ENCODE peak calls at places on chromosomes 1 and 21, in five cellular contexts. C is lung; V is PC-3; X is effector CD4-positive, alpha-beta T cell; A is IMR-90. Q is an unnamed sample.

GRCh38 chr1:184755226-184756065 is 788 bp upstream of the EDEM3 start:
- DNase-seq in C (no peak), V (peak; percentile 57), X (peak; percentile 22), A (no peak), Q (peak; percentile 52)

GRCh38 chr1:97271906-97272788 is 550.6 kb downstream of the PTBP2 start:
- DNase-seq in C (no peak), V (peak; percentile 28), X (no peak), A (no peak), Q (peak; percentile 18)

GRCh38 chr1:9822897-9823692 is 670 bp downstream of the CLSTN1 start:
- DNase-seq in C (no peak), V (peak; percentile 31), X (peak; percentile 8), A (peak; percentile 15), Q (no peak)

GRCh38 chr1:94686882-94687281 is 133.3 kb upstream of the SLC44A3 start:
- DNase-seq in C (no peak), V (no peak), X (no peak), A (no peak), Q (no peak)

GRCh38 chr21:37005548-37006242 is 807 bp upstream of the RIPPLY3 start:
- DNase-seq in C (no peak), V (no peak), X (no peak), A (no peak), Q (no peak)

GRCh38 chr1:1305300-1306069 is 2.2 kb downstream of the ACAP3 start:
- DNase-seq in C (peak; percentile 69), V (peak; percentile 80), X (peak; percentile 54), A (peak; percentile 71), Q (peak; percentile 83)

GRCh38 chr1:154773551-154773950 is 96.5 kb downstream of the KCNN3 start:
- DNase-seq in C (no peak), V (no peak), X (no peak), A (no peak), Q (no peak)

GRCh38 chr1:202349263-202349928 is 897 bp downstream of the PPP1R12B start:
- DNase-seq in C (no peak), V (peak; percentile 2), X (no peak), A (peak; percentile 78), Q (peak; percentile 20)

GRCh38 chr1:25140073-25140797 is 92.1 kb downstream of the SYF2 start:
- DNase-seq in C (peak; percentile 27), V (no peak), X (no peak), A (no peak), Q (peak; percentile 70)

GRCh38 chr1:9294910-9295636 is 2.4 kb downstream of the SPSB1 start:
- DNase-seq in C (no peak), V (peak; percentile 31), X (no peak), A (peak; percentile 76), Q (peak; percentile 44)

GRCh38 chr1:210366767-210367166 is 38.1 kb downstream of the HHAT start:
- DNase-seq in C (no peak), V (peak; percentile 19), X (no peak), A (no peak), Q (peak; percentile 45)

GRCh38 chr1:43441166-43441893 is 12.4 kb downstream of the HYI start:
- DNase-seq in C (no peak), V (no peak), X (no peak), A (no peak), Q (no peak)

GRCh38 chr1:26336477-26337205 is 17.3 kb downstream of the CRYBG2 start:
- DNase-seq in C (peak; percentile 89), V (peak; percentile 86), X (peak; percentile 79), A (no peak), Q (peak; percentile 95)

GRCh38 chr1:231216515-231216914 is 24.5 kb upstream of the GNPAT start:
- DNase-seq in C (no peak), V (no peak), X (no peak), A (no peak), Q (peak; percentile 87)

GRCh38 chr1:86933051-86933450 is 18.6 kb downstream of the HS2ST1 start:
- DNase-seq in C (no peak), V (no peak), X (no peak), A (no peak), Q (no peak)

GRCh38 chr1:3233031-3233430 is 164.0 kb downstream of the PRDM16 start:
- DNase-seq in C (no peak), V (no peak), X (no peak), A (no peak), Q (no peak)

GRCh38 chr1:7695181-7696117 is 75.6 kb upstream of the VAMP3 start:
- DNase-seq in C (no peak), V (no peak), X (no peak), A (no peak), Q (no peak)

GRCh38 chr1:108617008-108617723 is 43.7 kb downstream of the HENMT1 start:
- DNase-seq in C (no peak), V (no peak), X (no peak), A (no peak), Q (no peak)

GRCh38 chr1:74528123-74528522 is 15.7 kb upstream of the LRRC53 start:
- DNase-seq in C (no peak), V (no peak), X (no peak), A (no peak), Q (no peak)

GRCh38 chr1:23651069-23651808 is 40.4 kb upstream of the RPL11 start:
- DNase-seq in C (no peak), V (peak; percentile 14), X (no peak), A (peak; percentile 28), Q (peak; percentile 89)

GRCh38 chr1:234603221-234604204 is 6.5 kb downstream of the IRF2BP2 start:
- DNase-seq in C (no peak), V (peak; percentile 22), X (no peak), A (peak; percentile 77), Q (peak; percentile 52)

GRCh38 chr1:201597551-201598230 is 58.8 kb downstream of the NAV1 start:
- DNase-seq in C (peak; percentile 94), V (peak; percentile 78), X (no peak), A (no peak), Q (peak; percentile 63)

GRCh38 chr1:241513378-241513777 is 6.2 kb downstream of the FH start:
- DNase-seq in C (no peak), V (no peak), X (no peak), A (no peak), Q (no peak)

GRCh38 chr1:38800720-38801671 is 58.6 kb downstream of the RRAGC start:
- DNase-seq in C (no peak), V (no peak), X (no peak), A (no peak), Q (no peak)

GRCh38 chr1:204366759-204367158 is 7.0 kb upstream of the PLEKHA6 start:
- DNase-seq in C (no peak), V (peak; percentile 45), X (no peak), A (no peak), Q (peak; percentile 40)

GRCh38 chr1:171486048-171486519 is 754 bp downstream of the PRRC2C start:
- DNase-seq in C (peak; percentile 34), V (peak; percentile 84), X (peak; percentile 81), A (peak; percentile 81), Q (peak; percentile 75)

GRCh38 chr1:35857830-35858229 is 25.2 kb upstream of the AGO1 start:
- DNase-seq in C (no peak), V (peak; percentile 45), X (no peak), A (peak; percentile 21), Q (peak; percentile 32)

GRCh38 chr1:100229681-100230443 is 19.8 kb downstream of the DBT start:
- DNase-seq in C (no peak), V (no peak), X (no peak), A (no peak), Q (peak; percentile 40)

GRCh38 chr1:65235867-65236805 is 73.2 kb upstream of the DNAJC6 start:
- DNase-seq in C (no peak), V (peak; percentile 72), X (no peak), A (peak; percentile 37), Q (peak; percentile 51)

GRCh38 chr1:246189126-246189525 is 318.0 kb downstream of the SMYD3 start:
- DNase-seq in C (no peak), V (no peak), X (no peak), A (no peak), Q (no peak)

GRCh38 chr21:26842976-26843911 is 2.0 kb downstream of the ADAMTS1 start:
- DNase-seq in C (peak; percentile 89), V (peak; percentile 96), X (no peak), A (peak; percentile 96), Q (peak; percentile 96)

GRCh38 chr1:225710804-225711203 is 57.9 kb upstream of the ENAH start:
- DNase-seq in C (no peak), V (peak; percentile 93), X (no peak), A (peak; percentile 22), Q (peak; percentile 88)

GRCh38 chr21:41885341-41886024 is 6.3 kb upstream of the PRDM15 start:
- DNase-seq in C (no peak), V (no peak), X (no peak), A (peak; percentile 53), Q (no peak)

GRCh38 chr1:117586747-117587478 is 18.9 kb upstream of the TENT5C start:
- DNase-seq in C (no peak), V (no peak), X (no peak), A (no peak), Q (no peak)

GRCh38 chr1:224433041-224433670 is 1.4 kb downstream of the WDR26 start:
- DNase-seq in C (no peak), V (no peak), X (peak; percentile 18), A (no peak), Q (peak; percentile 26)

GRCh38 chr1:86259390-86259789 is 102.8 kb upstream of the COL24A1 start:
- DNase-seq in C (no peak), V (no peak), X (no peak), A (peak; percentile 53), Q (peak; percentile 16)